ENCODE peak calls at places on chromosomes 12 and 14, in seven cellular contexts. P is psoas muscle; F is cardiac muscle cell; W is heart left ventricle; K is tibial artery; Z is CD8-positive, alpha-beta T cell; E is K562. U is an unnamed sample. For H3K4me1, the result is how much of the 10 kb centered on the place peaks cover.

GRCh38 chr14:89466460-89466859 is 49.4 kb upstream of the FOXN3 start:
- DNase-seq in P (no peak), F (no peak), W (no peak), K (no peak), Z (peak), E (no peak), U (no peak)

GRCh38 chr14:28766505-28767238 is at the start of gene FOXG1:
- DNase-seq in P (peak), F (peak), W (no peak), K (no peak), Z (no peak), E (peak), U (peak)

GRCh38 chr12:20350495-20350894 is 17.8 kb upstream of the PDE3A start:
- DNase-seq in P (no peak), F (peak), W (no peak), K (no peak), Z (no peak), E (no peak), U (no peak)

GRCh38 chr12:12357697-12358476 is 1.0 kb downstream of the BORCS5 start:
- DNase-seq in P (no peak), F (peak), W (no peak), K (no peak), Z (no peak), E (peak), U (no peak)

GRCh38 chr14:20848316-20848954 is 42.8 kb upstream of the RNASE3 start:
- DNase-seq in P (no peak), F (peak), W (no peak), K (no peak), Z (no peak), E (peak), U (no peak)

GRCh38 chr12:46088040-46088439 is 97.7 kb upstream of the SCAF11 start:
- DNase-seq in P (no peak), F (no peak), W (no peak), K (no peak), Z (no peak), E (no peak), U (no peak)

GRCh38 chr12:103956515-103957027 is 9.1 kb upstream of the TDG start:
- DNase-seq in P (no peak), F (no peak), W (no peak), K (no peak), Z (peak), E (no peak), U (no peak)

GRCh38 chr12:57518920-57519757 is 1.2 kb downstream of the DDIT3 start:
- DNase-seq in P (peak), F (peak), W (peak), K (peak), Z (no peak), E (peak), U (no peak)

GRCh38 chr12:57097554-57097835 is 8.6 kb downstream of the NAB2 start:
- DNase-seq in P (no peak), F (no peak), W (no peak), K (no peak), Z (no peak), E (peak), U (peak)

GRCh38 chr14:95386536-95386935 is 66.8 kb upstream of the CLMN start:
- DNase-seq in P (no peak), F (no peak), W (no peak), K (peak), Z (no peak), E (no peak), U (no peak)
- H3K4me1 ChIP-seq in P (under half), F (under half), W (under half), K (under half), Z (under half), E (under half), U (under half)

GRCh38 chr14:103141117-103141796 is 18.0 kb downstream of the TNFAIP2 start:
- DNase-seq in P (no peak), F (peak), W (no peak), K (no peak), Z (peak), E (peak), U (peak)
- H3K27ac ChIP-seq in P (no peak), F (no peak), W (no peak), K (no peak), Z (no peak), E (no peak), U (no peak)

GRCh38 chr12:120257041-120257821 is 8.3 kb downstream of the PXN start:
- DNase-seq in P (peak), F (peak), W (peak), K (peak), Z (no peak), E (no peak), U (no peak)
- H3K4me3 ChIP-seq in P (no peak), F (no peak), W (no peak), K (no peak), Z (no peak), E (no peak), U (no peak)

DNA sequence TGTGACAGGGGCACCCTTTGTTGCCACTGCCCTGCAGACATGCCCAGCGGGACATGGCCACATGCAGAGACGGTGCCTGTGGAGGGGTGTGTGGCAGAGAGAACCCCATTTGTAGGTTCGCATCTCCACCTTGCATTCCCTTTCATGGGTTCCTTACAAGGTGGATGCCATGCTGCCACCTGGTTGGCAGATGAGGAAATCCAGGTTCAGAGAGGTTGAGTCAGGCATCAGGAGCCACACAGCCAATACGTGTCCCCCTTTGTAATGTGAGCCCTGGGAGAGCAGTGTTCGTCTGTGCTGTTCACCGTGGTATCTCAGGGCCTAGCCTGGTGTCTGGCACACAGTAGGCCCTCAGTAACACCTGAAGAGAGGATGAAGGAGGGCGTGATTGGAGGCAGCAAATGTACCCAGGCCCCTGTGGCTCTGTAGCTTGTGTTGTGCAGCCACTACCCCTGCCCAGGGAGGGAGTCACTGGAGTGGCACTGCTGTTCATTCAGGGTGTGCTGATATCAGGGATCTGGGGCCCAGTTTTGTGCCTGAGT is 9.1 kb downstream of the SH2B3 start:
- DNase-seq in P (no peak), F (no peak), W (no peak), K (no peak), Z (no peak), E (no peak), U (no peak)
- H3K4me1 ChIP-seq in P (under half), F (under half), W (half or more), K (under half), Z (under half), E (under half), U (under half)

GRCh38 chr12:76738824-76739579 is 24.9 kb upstream of the ZDHHC17 start:
- DNase-seq in P (no peak), F (no peak), W (no peak), K (no peak), Z (no peak), E (no peak), U (peak)
- H3K27ac ChIP-seq in P (no peak), F (no peak), W (no peak), K (no peak), Z (no peak), E (no peak), U (peak)

U was measured in SJCRH30.